ENCODE peak calls at places on chromosomes 5 and 9, in four cellular contexts. One of them, this sample, is unnamed.

GRCh38 chr5:58934629-58935097 is 351.8 kb downstream of the RAB3C start:
- DNase-seq in WTC11: no peak
- DNase-seq in HepG2: no peak
- DNase-seq in K562: no peak
- DNase-seq in this sample: no peak

GRCh38 chr9:115063058-115063850 is 54.7 kb downstream of the TNC start:
- DNase-seq in WTC11: no peak
- DNase-seq in HepG2: no peak
- DNase-seq in K562: no peak
- DNase-seq in this sample: no peak

GRCh38 chr5:95669540-95669939 is 13.3 kb downstream of the SPATA9 start:
- DNase-seq in WTC11: no peak
- DNase-seq in HepG2: no peak
- DNase-seq in K562: no peak
- DNase-seq in this sample: no peak

GRCh38 chr9:133825555-133826198 is 87.5 kb upstream of the SARDH start:
- DNase-seq in WTC11: no peak
- DNase-seq in HepG2: no peak
- DNase-seq in K562: no peak
- DNase-seq in this sample: no peak

GRCh38 chr5:8114597-8115266 is 245.8 kb downstream of the MTRR start:
- DNase-seq in WTC11: peak
- DNase-seq in HepG2: no peak
- DNase-seq in K562: no peak
- DNase-seq in this sample: no peak

GRCh38 chr5:146620031-146620662 is 104.2 kb upstream of the GPR151 start:
- DNase-seq in WTC11: no peak
- DNase-seq in HepG2: no peak
- DNase-seq in K562: no peak
- DNase-seq in this sample: no peak

GRCh38 chr9:90909225-90909624 is 107.6 kb downstream of the SYK start:
- DNase-seq in WTC11: no peak
- DNase-seq in HepG2: no peak
- DNase-seq in K562: no peak
- DNase-seq in this sample: no peak

GRCh38 chr5:158786390-158786789 is 313.3 kb downstream of the EBF1 start:
- DNase-seq in WTC11: no peak
- DNase-seq in HepG2: no peak
- DNase-seq in K562: no peak
- DNase-seq in this sample: no peak

GRCh38 chr5:67493676-67494075 is 297.1 kb upstream of the CD180 start:
- DNase-seq in WTC11: peak
- DNase-seq in HepG2: peak
- DNase-seq in K562: no peak
- DNase-seq in this sample: no peak

GRCh38 chr5:169637856-169638190 is 748 bp downstream of the DOCK2 start:
- DNase-seq in WTC11: no peak
- DNase-seq in HepG2: no peak
- DNase-seq in K562: no peak
- DNase-seq in this sample: no peak

GRCh38 chr5:169004551-169004950 is 296.4 kb downstream of the SLIT3 start:
- DNase-seq in WTC11: no peak
- DNase-seq in HepG2: no peak
- DNase-seq in K562: no peak
- DNase-seq in this sample: no peak

GRCh38 chr9:35729700-35730485 is 2.1 kb downstream of the TLN1 start:
- DNase-seq in WTC11: peak
- DNase-seq in HepG2: peak
- DNase-seq in K562: peak
- DNase-seq in this sample: no peak

GRCh38 chr9:117096138-117096537 is 318.7 kb downstream of the ASTN2 start:
- DNase-seq in WTC11: no peak
- DNase-seq in HepG2: no peak
- DNase-seq in K562: no peak
- DNase-seq in this sample: no peak

GRCh38 chr5:174448662-174449061 is 275.7 kb upstream of the MSX2 start:
- DNase-seq in WTC11: no peak
- DNase-seq in HepG2: no peak
- DNase-seq in K562: no peak
- DNase-seq in this sample: no peak

GRCh38 chr9:76932778-76933177 is 26.9 kb upstream of the PRUNE2 start:
- DNase-seq in WTC11: no peak
- DNase-seq in HepG2: no peak
- DNase-seq in K562: no peak
- DNase-seq in this sample: no peak

GRCh38 chr9:36485647-36486453 is 85.8 kb upstream of the RNF38 start:
- DNase-seq in WTC11: no peak
- DNase-seq in HepG2: no peak
- DNase-seq in K562: no peak
- DNase-seq in this sample: no peak

GRCh38 chr5:107869459-107870115 is 198.8 kb upstream of the EFNA5 start:
- DNase-seq in WTC11: no peak
- DNase-seq in HepG2: no peak
- DNase-seq in K562: no peak
- DNase-seq in this sample: no peak

GRCh38 chr5:131795879-131796792 is 681 bp downstream of the FNIP1 start:
- DNase-seq in WTC11: peak
- DNase-seq in HepG2: peak
- DNase-seq in K562: no peak
- DNase-seq in this sample: no peak

GRCh38 chr9:37529111-37529510 is 43.4 kb downstream of the POLR1E start:
- DNase-seq in WTC11: no peak
- DNase-seq in HepG2: no peak
- DNase-seq in K562: no peak
- DNase-seq in this sample: peak

GRCh38 chr5:961711-962240 is 46.8 kb upstream of the NKD2 start:
- DNase-seq in WTC11: no peak
- DNase-seq in HepG2: no peak
- DNase-seq in K562: no peak
- DNase-seq in this sample: no peak

GRCh38 chr5:123180178-123180577 is 91.1 kb downstream of the PRDM6 start:
- DNase-seq in WTC11: no peak
- DNase-seq in HepG2: no peak
- DNase-seq in K562: no peak
- DNase-seq in this sample: no peak

GRCh38 chr9:125785187-125785840 is 38.1 kb downstream of the PBX3 start:
- DNase-seq in WTC11: no peak
- DNase-seq in HepG2: peak
- DNase-seq in K562: no peak
- DNase-seq in this sample: no peak

GRCh38 chr5:51632794-51633193 is 249.5 kb downstream of the ISL1 start:
- DNase-seq in WTC11: no peak
- DNase-seq in HepG2: no peak
- DNase-seq in K562: no peak
- DNase-seq in this sample: no peak

GRCh38 chr5:169801324-169801777 is 164.3 kb downstream of the DOCK2 start:
- DNase-seq in WTC11: no peak
- DNase-seq in HepG2: no peak
- DNase-seq in K562: no peak
- DNase-seq in this sample: no peak

DNA sequence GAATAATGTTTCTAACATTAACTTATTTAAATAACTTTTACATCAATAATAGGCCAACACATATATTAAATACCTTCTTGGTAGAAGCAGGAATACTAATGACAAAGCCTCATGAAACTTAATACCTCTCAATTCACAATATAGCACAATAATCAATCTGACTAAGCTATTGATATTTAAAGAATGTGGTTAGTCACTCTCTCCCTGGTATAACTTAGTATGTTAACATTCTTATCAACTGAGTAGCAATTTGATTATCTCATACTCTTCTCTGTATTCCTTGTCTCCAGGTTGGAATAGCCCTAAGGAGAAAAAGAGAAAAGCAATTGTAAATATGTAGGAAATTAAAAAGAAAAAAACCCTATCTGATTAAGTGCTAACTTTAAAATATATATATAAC is 4.9 kb upstream of the PGGT1B start:
- DNase-seq in WTC11: no peak
- DNase-seq in HepG2: no peak
- DNase-seq in K562: no peak
- DNase-seq in this sample: no peak
- TF ChIP-seq NR2C2 in WTC11: no peak
- TF ChIP-seq NR2C2 in HepG2: no peak
- TF ChIP-seq NR2C2 in K562: no peak
- TF ChIP-seq NR2C2 in this sample: no peak

GRCh38 chr5:11182441-11183080 is 421.5 kb upstream of the DAP start:
- DNase-seq in WTC11: peak
- DNase-seq in HepG2: peak
- DNase-seq in K562: peak
- DNase-seq in this sample: no peak
- TF ChIP-seq NR2C2 in WTC11: no peak
- TF ChIP-seq NR2C2 in HepG2: no peak
- TF ChIP-seq NR2C2 in K562: no peak
- TF ChIP-seq NR2C2 in this sample: no peak

GRCh38 chr5:154885438-154885837 is 27.0 kb downstream of the CNOT8 start:
- DNase-seq in WTC11: no peak
- DNase-seq in HepG2: no peak
- DNase-seq in K562: no peak
- DNase-seq in this sample: no peak
- TF ChIP-seq NR2C2 in WTC11: no peak
- TF ChIP-seq NR2C2 in HepG2: no peak
- TF ChIP-seq NR2C2 in K562: no peak
- TF ChIP-seq NR2C2 in this sample: no peak

GRCh38 chr9:95327239-95327865 is 9.8 kb upstream of the FANCC start:
- DNase-seq in WTC11: no peak
- DNase-seq in HepG2: no peak
- DNase-seq in K562: no peak
- DNase-seq in this sample: no peak
- TF ChIP-seq NR2C2 in WTC11: no peak
- TF ChIP-seq NR2C2 in HepG2: no peak
- TF ChIP-seq NR2C2 in K562: no peak
- TF ChIP-seq NR2C2 in this sample: no peak

GRCh38 chr9:88751781-88752180 is 216.8 kb downstream of the NXNL2 start:
- DNase-seq in WTC11: no peak
- DNase-seq in HepG2: no peak
- DNase-seq in K562: no peak
- DNase-seq in this sample: no peak

GRCh38 chr9:88749420-88749819 is 214.4 kb downstream of the NXNL2 start:
- DNase-seq in WTC11: no peak
- DNase-seq in HepG2: no peak
- DNase-seq in K562: no peak
- DNase-seq in this sample: no peak

GRCh38 chr9:88754452-88754851 is 219.5 kb downstream of the NXNL2 start:
- DNase-seq in WTC11: no peak
- DNase-seq in HepG2: no peak
- DNase-seq in K562: no peak
- DNase-seq in this sample: no peak

GRCh38 chr9:88757406-88758010 is 222.5 kb downstream of the NXNL2 start:
- DNase-seq in WTC11: no peak
- DNase-seq in HepG2: no peak
- DNase-seq in K562: no peak
- DNase-seq in this sample: no peak

DNA sequence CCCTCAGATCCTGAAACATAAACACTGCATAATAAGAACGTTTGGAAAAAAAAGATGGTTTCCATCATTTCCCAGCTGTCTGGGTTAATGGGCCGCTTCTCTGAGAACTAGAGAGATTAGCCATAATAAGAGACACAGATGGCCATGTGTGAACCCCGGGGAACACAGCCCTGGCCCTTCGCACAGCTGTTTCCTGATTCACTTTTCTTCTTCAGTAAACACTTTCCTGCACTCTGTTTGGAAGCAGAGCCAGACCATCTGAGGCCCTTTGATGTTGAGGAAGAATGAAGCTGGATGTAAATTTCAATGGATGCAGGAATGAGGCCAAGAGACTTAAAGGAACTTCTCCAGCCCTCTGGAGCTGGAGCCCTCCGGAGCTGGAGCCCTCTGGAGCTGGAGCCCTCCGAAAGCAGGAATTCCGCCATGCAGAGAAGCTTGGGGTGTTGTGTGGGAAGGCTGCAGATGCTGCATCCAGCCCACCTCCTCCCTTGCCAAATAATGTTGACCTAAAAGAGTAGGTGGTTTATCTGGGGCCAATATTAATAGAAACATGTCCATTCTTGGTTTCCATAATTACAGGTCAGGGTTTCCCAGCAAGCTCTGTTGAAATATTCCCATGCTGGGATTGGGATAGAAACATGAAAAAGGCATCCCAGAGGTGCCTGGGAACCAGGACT is 218.9 kb downstream of the NXNL2 start:
- DNase-seq in WTC11: no peak
- DNase-seq in HepG2: no peak
- DNase-seq in K562: no peak
- DNase-seq in this sample: no peak
- TF ChIP-seq NR2C2 in WTC11: no peak
- TF ChIP-seq NR2C2 in HepG2: no peak
- TF ChIP-seq NR2C2 in K562: no peak
- TF ChIP-seq NR2C2 in this sample: no peak

GRCh38 chr5:14362511-14362910 is 219.1 kb upstream of the OTULINL start:
- DNase-seq in WTC11: no peak
- DNase-seq in HepG2: no peak
- DNase-seq in K562: no peak
- DNase-seq in this sample: no peak

GRCh38 chr5:14364576-14365472 is 216.8 kb upstream of the OTULINL start:
- DNase-seq in WTC11: peak
- DNase-seq in HepG2: peak
- DNase-seq in K562: peak
- DNase-seq in this sample: no peak

GRCh38 chr5:14365831-14366435 is 215.7 kb upstream of the OTULINL start:
- DNase-seq in WTC11: no peak
- DNase-seq in HepG2: no peak
- DNase-seq in K562: no peak
- DNase-seq in this sample: no peak

GRCh38 chr5:14366763-14367162 is 214.8 kb upstream of the OTULINL start:
- DNase-seq in WTC11: no peak
- DNase-seq in HepG2: no peak
- DNase-seq in K562: no peak
- DNase-seq in this sample: no peak

GRCh38 chr5:14364096-14364495 is 217.5 kb upstream of the OTULINL start:
- DNase-seq in WTC11: no peak
- DNase-seq in HepG2: no peak
- DNase-seq in K562: no peak
- DNase-seq in this sample: no peak
- TF ChIP-seq NR2C2 in WTC11: no peak
- TF ChIP-seq NR2C2 in HepG2: no peak
- TF ChIP-seq NR2C2 in K562: no peak
- TF ChIP-seq NR2C2 in this sample: no peak